ENCODE peak calls at places on chromosomes 12 and 14, in five cellular contexts. I, K, S, G and M are unnamed samples.

GRCh38 chr12:132605055-132605441 is 5.3 kb downstream of the LRCOL1 start:
- DNase-seq in I (no peak), K (no peak), S (no peak), G (no peak), M (no peak)

GRCh38 chr12:58882796-58883195 is 37.5 kb downstream of the LRIG3 start:
- DNase-seq in I (no peak), K (no peak), S (no peak), G (no peak), M (no peak)

GRCh38 chr12:121711925-121712461 is 559 bp upstream of the TMEM120B start:
- DNase-seq in I (peak; percentile 48), K (peak; percentile 39), S (no peak), G (peak; percentile 50), M (peak; percentile 37)

GRCh38 chr14:91395998-91396660 is 21.5 kb downstream of the CCDC88C start:
- DNase-seq in I (no peak), K (no peak), S (no peak), G (no peak), M (no peak)

GRCh38 chr14:36633580-36633979 is 28.1 kb upstream of the PAX9 start:
- DNase-seq in I (no peak), K (no peak), S (no peak), G (no peak), M (no peak)

GRCh38 chr14:32701475-32701874 is 237.2 kb upstream of the NPAS3 start:
- DNase-seq in I (no peak), K (no peak), S (no peak), G (no peak), M (no peak)

GRCh38 chr12:94266796-94267529 is 118.6 kb downstream of the PLXNC1 start:
- DNase-seq in I (no peak), K (no peak), S (peak; percentile 43), G (no peak), M (peak; percentile 95)

GRCh38 chr12:57836442-57837375 is 9.8 kb downstream of the CTDSP2 start:
- DNase-seq in I (peak; percentile 82), K (peak; percentile 82), S (peak; percentile 46), G (peak; percentile 83), M (peak; percentile 86)

GRCh38 chr14:56180754-56181542 is 62.7 kb downstream of the PELI2 start:
- DNase-seq in I (no peak), K (no peak), S (no peak), G (no peak), M (no peak)

GRCh38 chr12:131894981-131895639 is 688 bp downstream of the ULK1 start:
- DNase-seq in I (no peak), K (no peak), S (no peak), G (no peak), M (no peak)

GRCh38 chr12:49750027-49750977 is 8.9 kb downstream of the TMBIM6 start:
- DNase-seq in I (no peak), K (no peak), S (no peak), G (peak; percentile 73), M (peak; percentile 86)

GRCh38 chr12:117599849-117600248 is 238.4 kb upstream of the NOS1 start:
- DNase-seq in I (no peak), K (no peak), S (no peak), G (no peak), M (no peak)

GRCh38 chr14:24079521-24080141 is 8.3 kb downstream of the CPNE6 start:
- DNase-seq in I (no peak), K (no peak), S (no peak), G (no peak), M (no peak)

GRCh38 chr12:120944645-120945217 is 33.6 kb upstream of the HNF1A start:
- DNase-seq in I (peak; percentile 50), K (no peak), S (peak; percentile 10), G (peak; percentile 69), M (peak; percentile 39)

GRCh38 chr14:72217164-72217563 is 284.9 kb downstream of the RGS6 start:
- DNase-seq in I (no peak), K (no peak), S (no peak), G (no peak), M (peak; percentile 1)

GRCh38 chr12:76489737-76490136 is 69.8 kb downstream of the OSBPL8 start:
- DNase-seq in I (no peak), K (no peak), S (no peak), G (no peak), M (peak; percentile 70)

GRCh38 chr12:101181776-101182175 is 28.3 kb downstream of the SLC5A8 start:
- DNase-seq in I (no peak), K (no peak), S (no peak), G (no peak), M (peak; percentile 83)

GRCh38 chr12:112347521-112347920 is 34.7 kb downstream of the HECTD4 start:
- DNase-seq in I (no peak), K (no peak), S (peak; percentile 90), G (peak; percentile 57), M (peak; percentile 78)

DNA sequence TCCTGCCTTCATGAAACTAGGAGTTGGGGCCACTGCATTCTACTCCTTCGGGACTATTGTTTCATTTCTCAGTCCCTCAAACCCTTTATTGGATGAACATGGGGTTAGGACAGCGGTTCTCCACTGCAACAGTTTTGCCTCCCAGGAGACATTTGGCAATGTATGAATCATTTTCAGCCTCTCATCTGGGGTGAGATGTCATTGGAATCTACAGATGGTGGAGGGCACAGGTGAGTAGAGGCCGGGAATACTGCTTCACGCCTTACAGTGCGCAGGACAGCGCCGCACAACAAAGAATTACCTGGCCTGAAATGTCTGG is 649 bp upstream of the GNPNAT1 start:
- DNase-seq in I (no peak), K (no peak), S (no peak), G (no peak), M (no peak)
- H3K4me3 ChIP-seq in I (peak overlapping the region; percentile 51), K (peak overlapping the region; percentile 37), S (peak overlapping the region; percentile 63), G (no peak overlapping the region), M (peak overlapping the region; percentile 73)

GRCh38 chr12:12202747-12203146 is 64.1 kb downstream of the LRP6 start:
- DNase-seq in I (no peak), K (no peak), S (no peak), G (no peak), M (no peak)
- TF ChIP-seq CTCF in I (no peak), K (no peak), S (no peak), G (no peak), M (no peak)

DNA sequence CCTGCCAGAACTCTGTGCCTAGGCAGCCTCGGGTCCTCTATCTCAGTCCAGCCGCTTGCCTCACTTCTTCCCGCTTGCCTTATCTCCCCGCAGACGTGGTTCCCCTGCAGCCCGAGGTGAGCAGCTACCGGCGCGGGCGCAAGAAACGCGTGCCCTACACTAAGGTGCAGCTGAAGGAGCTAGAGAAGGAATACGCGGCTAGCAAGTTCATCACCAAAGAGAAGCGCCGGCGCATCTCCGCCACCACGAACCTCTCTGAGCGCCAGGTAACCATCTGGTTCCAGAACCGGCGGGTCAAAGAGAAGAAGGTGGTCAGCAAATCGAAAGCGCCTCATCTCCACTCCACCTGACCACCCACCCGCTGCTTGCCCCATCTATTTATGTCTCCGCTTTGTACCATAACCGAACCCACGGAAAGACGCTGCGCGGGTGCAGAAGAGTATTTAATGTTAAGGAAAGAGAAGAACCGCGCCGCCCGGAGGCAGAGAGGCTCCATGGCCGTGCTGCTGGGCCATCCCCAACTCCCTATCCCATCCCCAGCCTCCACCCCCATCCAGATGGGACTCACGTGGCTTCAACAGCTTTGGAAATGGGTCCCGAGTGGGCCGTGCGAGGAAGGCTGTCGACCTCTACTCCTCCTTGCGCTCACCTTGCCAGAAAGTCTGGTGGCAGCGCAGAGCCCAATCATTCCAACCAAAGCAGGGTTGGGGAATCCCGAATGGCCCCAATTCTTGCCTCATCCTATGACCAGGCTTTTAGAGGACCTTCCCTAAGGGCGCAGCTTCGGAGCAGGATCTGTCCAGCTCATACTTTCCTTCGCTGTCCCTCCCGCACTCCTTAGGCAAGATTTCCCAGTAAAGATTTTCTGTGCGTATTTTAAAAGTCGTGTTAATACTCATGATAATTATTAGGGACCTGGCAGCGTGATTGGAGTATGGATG is 6.5 kb downstream of the HOXC13 start:
- DNase-seq in I (no peak), K (no peak), S (no peak), G (no peak), M (no peak)
- H3K4me3 ChIP-seq in I (no peak overlapping the region), K (no peak overlapping the region), S (no peak overlapping the region), G (no peak overlapping the region), M (no peak overlapping the region)

GRCh38 chr12:4705824-4706223 is 14.4 kb upstream of the GALNT8 start:
- DNase-seq in I (no peak), K (no peak), S (no peak), G (no peak), M (no peak)

GRCh38 chr12:4701383-4701782 is 18.8 kb upstream of the GALNT8 start:
- DNase-seq in I (no peak), K (peak; percentile 60), S (no peak), G (no peak), M (peak; percentile 2)

GRCh38 chr12:4703676-4704075 is 16.5 kb upstream of the GALNT8 start:
- DNase-seq in I (no peak), K (no peak), S (no peak), G (no peak), M (no peak)

GRCh38 chr12:4701863-4702262 is 18.3 kb upstream of the GALNT8 start:
- DNase-seq in I (no peak), K (no peak), S (no peak), G (no peak), M (peak; percentile 46)

GRCh38 chr12:4707306-4707705 is 12.9 kb upstream of the GALNT8 start:
- DNase-seq in I (no peak), K (no peak), S (no peak), G (no peak), M (no peak)
- TF ChIP-seq CTCF in I (no peak), K (no peak), S (no peak), G (no peak), M (no peak)

DNA sequence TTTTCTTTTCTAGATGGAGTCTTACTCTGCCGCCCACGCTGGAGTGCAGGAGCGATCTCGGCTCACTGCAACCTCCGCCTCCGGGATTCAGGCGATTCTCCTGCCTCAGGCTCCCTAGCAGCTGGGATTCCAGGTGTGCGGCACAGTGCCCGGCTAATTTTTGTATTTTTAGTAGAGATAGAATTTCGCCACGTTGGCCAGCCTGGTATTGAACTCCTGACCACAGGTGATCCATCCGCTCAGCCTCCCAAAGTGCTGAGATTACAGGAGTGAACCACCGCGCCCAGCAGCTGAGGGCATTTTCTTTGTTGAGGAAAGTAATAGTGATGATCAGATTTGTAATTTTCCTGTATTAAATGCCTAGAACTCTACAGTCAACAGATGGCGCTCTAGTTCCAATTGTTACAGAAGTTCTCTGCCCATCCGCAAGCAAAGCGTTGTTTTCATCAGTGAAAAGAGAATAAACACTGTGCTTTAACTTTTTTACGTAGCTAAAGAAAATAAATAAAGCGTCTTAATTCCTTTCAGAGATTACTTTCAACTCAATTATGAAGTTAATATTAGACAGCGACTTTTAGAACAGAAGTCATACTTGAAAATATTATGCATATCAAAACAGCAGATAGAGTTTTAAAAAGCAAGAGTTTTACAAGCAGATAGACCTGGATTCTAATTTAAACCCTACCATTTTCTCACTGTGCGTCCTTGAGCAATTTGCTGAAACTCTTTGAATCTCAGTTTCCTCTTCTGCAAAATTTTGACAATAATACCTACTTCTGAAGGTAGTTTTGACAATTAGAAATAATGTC is 335.1 kb downstream of the DUSP6 start:
- DNase-seq in I (no peak), K (peak; percentile 47), S (peak; percentile 46), G (peak; percentile 67), M (peak; percentile 69)
- H3K4me3 ChIP-seq in I (no peak overlapping the region), K (no peak overlapping the region), S (peak overlapping the region; percentile 31), G (no peak overlapping the region), M (peak overlapping the region; percentile 38)